ENCODE peak calls at places on chromosomes 13 and 19, in nine cellular contexts. D is Panc1, F is suprapubic skin, H is spleen, E is esophagus muscularis mucosa, J is stomach, Y is prostate gland, G is SK-N-MC, I is SK-N-SH. A is an unnamed sample.

GRCh38 chr19:46297700-46298476 is 1.0 kb downstream of the HIF3A start:
- DNase-seq in G (no peak), E (peak; percentile 97), I (peak; percentile 55), H (no peak), D (no peak), J (peak; percentile 50), Y (peak; percentile 36), F (peak; percentile 81), A (peak; percentile 69)

GRCh38 chr19:18298601-18299000 is 17.2 kb upstream of the JUND start:
- DNase-seq in F (no peak), E (no peak), I (no peak), G (no peak), J (no peak), D (no peak), Y (no peak), H (no peak), A (no peak)

GRCh38 chr19:35249848-35250711 is 1.3 kb downstream of the LSR start:
- DNase-seq in G (no peak), E (peak; percentile 85), J (no peak), I (no peak), Y (no peak), D (no peak), F (no peak), H (peak; percentile 76), A (no peak)

GRCh38 chr13:80654638-80655249 is 313.8 kb upstream of the SPRY2 start:
- DNase-seq in E (no peak), J (no peak), H (peak; percentile 75), F (no peak), Y (no peak), D (no peak), I (no peak), G (no peak), A (no peak)

GRCh38 chr13:42487221-42487620 is 86.7 kb upstream of the TNFSF11 start:
- DNase-seq in J (no peak), G (no peak), F (no peak), Y (no peak), E (no peak), H (no peak), I (no peak), D (no peak), A (no peak)

GRCh38 chr19:43527860-43528622 is 1.0 kb upstream of the ETHE1 start:
- DNase-seq in Y (no peak), J (no peak), D (no peak), E (no peak), F (peak; percentile 80), I (no peak), G (no peak), H (no peak), A (peak; percentile 51)

GRCh38 chr19:2034729-2035589 is 16.1 kb downstream of the MKNK2 start:
- DNase-seq in D (no peak), I (peak; percentile 90), G (no peak), E (no peak), F (peak; percentile 82), J (peak; percentile 89), Y (no peak), H (peak; percentile 85), A (peak; percentile 87)

GRCh38 chr19:48145596-48146254 is 24.4 kb downstream of the LIG1 start:
- DNase-seq in J (no peak), F (no peak), G (no peak), D (no peak), I (no peak), H (no peak), Y (no peak), E (no peak), A (no peak)

GRCh38 chr13:89925107-89925506 is 1422.4 kb upstream of the MIR17HG start:
- DNase-seq in D (peak; percentile 2), J (no peak), H (no peak), G (peak; percentile 12), E (no peak), F (no peak), I (peak; percentile 37), Y (no peak), A (no peak)

GRCh38 chr13:68588623-68589022 is 1358.5 kb upstream of the PCDH9 start:
- DNase-seq in G (no peak), I (no peak), D (no peak), F (no peak), Y (no peak), J (no peak), H (no peak), E (no peak), A (no peak)

GRCh38 chr13:31639443-31640163 is 99.7 kb upstream of the RXFP2 start:
- DNase-seq in E (no peak), G (no peak), F (no peak), H (no peak), Y (no peak), I (no peak), D (no peak), J (no peak), A (no peak)

GRCh38 chr19:38557205-38557799 is 60.5 kb downstream of the MAP4K1 start:
- DNase-seq in D (no peak), H (peak; percentile 85), G (no peak), E (no peak), J (peak; percentile 29), Y (no peak), F (no peak), I (no peak), A (peak; percentile 63)

GRCh38 chr13:92833071-92833470 is 393.5 kb upstream of the GPC6 start:
- DNase-seq in G (no peak), J (no peak), H (no peak), Y (no peak), F (no peak), E (no peak), I (no peak), D (no peak), A (no peak)

GRCh38 chr19:28299649-28300048 is 913.3 kb downstream of the UQCRFS1 start:
- DNase-seq in Y (no peak), I (no peak), J (no peak), D (no peak), G (no peak), E (no peak), H (no peak), F (no peak), A (no peak)

GRCh38 chr13:42337808-42338600 is 66.1 kb downstream of the AKAP11 start:
- DNase-seq in D (no peak), E (no peak), H (no peak), Y (no peak), F (no peak), G (no peak), J (no peak), I (no peak), A (no peak)

GRCh38 chr13:99289265-99289664 is 17.9 kb downstream of the GPR183 start:
- DNase-seq in G (no peak), J (no peak), I (no peak), E (no peak), Y (no peak), H (no peak), D (no peak), F (no peak), A (no peak)
- H3K9me3 ChIP-seq in G (no peaks in the 10 kb centered on the region), J (no peaks in the 10 kb centered on the region), I (no peaks in the 10 kb centered on the region), E (no peaks in the 10 kb centered on the region), Y (no peaks in the 10 kb centered on the region), H (no peaks in the 10 kb centered on the region), D (no peaks in the 10 kb centered on the region), F (no peaks in the 10 kb centered on the region), A (no peaks in the 10 kb centered on the region)

DNA sequence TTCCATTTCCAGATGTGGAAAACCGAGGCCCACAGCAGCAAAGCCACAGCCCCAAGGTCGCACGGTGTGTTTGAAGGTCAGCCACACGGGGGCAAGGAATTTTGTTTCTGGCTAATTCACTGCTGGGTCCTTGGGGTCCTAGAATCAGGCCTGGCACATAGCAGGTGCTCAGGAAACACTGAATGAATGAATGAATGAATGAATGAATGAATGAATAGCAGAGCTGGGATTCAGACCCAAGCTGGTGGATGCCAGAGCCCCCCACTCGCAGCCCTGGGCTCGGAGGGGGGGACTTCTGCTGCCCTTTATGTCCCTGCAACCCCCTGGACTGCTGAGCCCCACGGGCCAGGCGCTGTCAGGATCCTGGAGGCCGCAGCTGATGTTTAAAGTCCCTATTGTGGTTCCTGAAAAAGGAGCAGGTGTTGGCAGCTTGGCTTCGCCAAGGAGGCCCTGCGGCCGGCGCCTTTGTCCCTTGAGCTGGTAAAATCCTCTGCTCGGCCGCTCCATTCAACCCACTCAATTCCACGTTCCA is 37.1 kb downstream of the ZNRF4 start:
- DNase-seq in Y (no peak), H (no peak), D (no peak), F (no peak), J (no peak), E (no peak), G (no peak), I (no peak), A (no peak)
- H3K27ac ChIP-seq in Y (no peak overlapping the region), H (no peak overlapping the region), D (no peak overlapping the region), F (no peak overlapping the region), J (no peak overlapping the region), E (no peak overlapping the region), G (no peak overlapping the region), I (no peak overlapping the region), A (no peak overlapping the region)

GRCh38 chr13:91278888-91279287 is 68.6 kb upstream of the MIR17HG start:
- DNase-seq in F (no peak), D (no peak), E (no peak), H (no peak), G (no peak), Y (no peak), I (no peak), J (no peak), A (no peak)
- TF ChIP-seq POLR2AphosphoS5 in F (no peak), D (no peak), E (no peak), H (no peak), G (no peak), Y (no peak), I (no peak), J (no peak), A (no peak)

GRCh38 chr19:58086825-58087710 is 11.0 kb downstream of the ZSCAN18 start:
- DNase-seq in I (no peak), Y (no peak), G (no peak), F (no peak), E (no peak), H (no peak), D (no peak), J (no peak), A (no peak)

GRCh38 chr19:58088521-58089052 is 9.4 kb downstream of the ZSCAN18 start:
- DNase-seq in I (no peak), F (no peak), H (no peak), D (no peak), E (no peak), G (no peak), J (no peak), Y (no peak), A (no peak)

GRCh38 chr19:58089846-58090245 is 8.2 kb downstream of the ZSCAN18 start:
- DNase-seq in Y (no peak), D (no peak), J (no peak), G (no peak), E (no peak), H (no peak), F (no peak), I (no peak), A (no peak)

GRCh38 chr19:58084596-58085347 is 13.3 kb downstream of the ZSCAN18 start:
- DNase-seq in I (no peak), D (no peak), F (no peak), G (no peak), E (no peak), H (no peak), J (no peak), Y (no peak), A (no peak)

DNA sequence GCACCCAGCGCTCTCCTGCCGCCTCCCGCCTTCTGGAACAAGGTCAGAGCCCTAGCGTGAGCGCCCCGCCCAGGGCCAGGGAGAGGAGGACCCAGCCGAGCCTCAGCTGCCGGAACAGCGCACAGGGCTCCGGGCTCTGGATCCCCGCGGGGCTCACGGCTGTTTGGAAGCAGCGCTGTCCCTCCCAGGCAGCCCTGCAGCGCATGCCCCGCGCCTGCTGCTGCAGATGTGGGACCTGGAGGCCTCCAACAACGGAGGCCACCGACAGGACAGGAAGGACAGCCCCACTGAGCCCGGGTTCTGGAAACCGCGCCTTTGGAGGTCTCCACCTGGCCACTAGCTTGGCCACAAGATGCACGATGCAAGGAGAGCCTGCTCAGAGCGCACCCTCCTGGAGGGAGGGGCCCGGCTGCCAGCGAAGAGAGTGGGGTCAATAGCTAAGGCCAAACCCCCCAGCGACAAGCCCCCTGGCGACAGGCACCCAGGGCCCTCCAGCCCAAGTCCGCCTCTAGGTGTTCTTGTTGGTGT is 12.6 kb downstream of the ZSCAN18 start:
- DNase-seq in Y (no peak), J (no peak), H (no peak), D (no peak), I (peak; percentile 35), G (no peak), E (no peak), F (no peak), A (no peak)
- H3K9me3 ChIP-seq in Y (no peaks in the 10 kb centered on the region), J (peaks cover 97% of the 10 kb centered on the region), H (peaks cover 97% of the 10 kb centered on the region), D (peaks cover 10% of the 10 kb centered on the region), I (no peaks in the 10 kb centered on the region), G (no peaks in the 10 kb centered on the region), E (no peaks in the 10 kb centered on the region), F (peaks cover 57% of the 10 kb centered on the region), A (peaks cover 59% of the 10 kb centered on the region)

A was measured in transverse colon.